ENCODE peak calls at places on chromosomes 2 and 18, in ten cellular contexts. Z is HL-60, Y is fibroblast of lung, Q is HCT116, T is GM23248, S is foreskin fibroblast, U is right lobe of liver, E is tibial artery, G is spleen, I is RWPE2. O is an unnamed sample.

GRCh38 chr2:60350791-60351190 is 202.7 kb downstream of the BCL11A start:
- DNase-seq in I (no peak), U (no peak), Y (no peak), Q (no peak), G (no peak), E (no peak), T (no peak), Z (no peak), S (no peak), O (no peak)

GRCh38 chr18:886076-886475 is 18.6 kb upstream of the ADCYAP1 start:
- DNase-seq in Y (no peak), G (no peak), Q (no peak), E (no peak), S (no peak), T (no peak), U (no peak), Z (no peak), I (no peak), O (no peak)

GRCh38 chr2:240997856-240998705 is at the start of gene SNED1:
- DNase-seq in T (peak; percentile 92), S (peak; percentile 81), Q (peak; percentile 45), Y (peak; percentile 78), U (peak; percentile 93), I (peak; percentile 79), E (peak; percentile 89), G (peak; percentile 93), Z (no peak), O (peak; percentile 87)

GRCh38 chr18:74944676-74945075 is 264.3 kb downstream of the PTGR3 start:
- DNase-seq in Z (no peak), Y (peak; percentile 28), S (no peak), Q (no peak), T (no peak), U (no peak), G (no peak), I (no peak), E (no peak), O (no peak)

GRCh38 chr18:28581503-28582169 is 404.7 kb upstream of the CDH2 start:
- DNase-seq in Y (peak; percentile 63), Z (no peak), Q (no peak), G (no peak), E (no peak), S (peak; percentile 2), T (peak; percentile 27), I (no peak), U (no peak), O (no peak)

GRCh38 chr2:229920011-229920781 is 1.6 kb downstream of the TRIP12 start:
- DNase-seq in G (peak; percentile 78), Y (peak; percentile 21), T (peak; percentile 55), Q (no peak), E (no peak), Z (no peak), U (no peak), I (no peak), S (no peak), O (no peak)

GRCh38 chr2:236872015-236872414 is 213.7 kb upstream of the COPS8 start:
- DNase-seq in U (no peak), Y (no peak), Q (no peak), G (no peak), Z (peak; percentile 16), S (no peak), I (no peak), T (peak; percentile 4), E (no peak), O (no peak)

GRCh38 chr18:63284173-63284765 is 35.3 kb downstream of the BCL2 start:
- DNase-seq in Z (no peak), I (no peak), G (no peak), Y (no peak), Q (no peak), T (no peak), U (no peak), S (no peak), E (no peak), O (no peak)

GRCh38 chr2:241763551-241764271 is 12.9 kb upstream of the GAL3ST2 start:
- DNase-seq in Z (no peak), T (no peak), E (no peak), I (no peak), U (no peak), G (peak; percentile 72), Q (no peak), Y (no peak), S (no peak), O (no peak)

GRCh38 chr18:74276609-74277008 is 15.2 kb downstream of the CYB5A start:
- DNase-seq in Q (no peak), G (no peak), I (no peak), S (no peak), T (no peak), U (no peak), Y (no peak), E (no peak), Z (no peak), O (no peak)

GRCh38 chr2:28613181-28613580 is 117.3 kb downstream of the PLB1 start:
- DNase-seq in U (no peak), T (no peak), E (no peak), S (no peak), G (peak; percentile 38), Y (no peak), Q (no peak), I (no peak), Z (no peak), O (no peak)

GRCh38 chr18:48455555-48456478 is 46.6 kb upstream of the ZBTB7C start:
- DNase-seq in Z (peak; percentile 27), S (peak; percentile 64), Y (peak; percentile 99), T (peak; percentile 84), I (no peak), E (no peak), U (no peak), G (no peak), Q (peak; percentile 83), O (no peak)

GRCh38 chr2:80256396-80257167 is 48.0 kb downstream of the LRRTM1 start:
- DNase-seq in Q (no peak), T (peak; percentile 56), U (no peak), Y (peak; percentile 10), G (no peak), Z (no peak), S (no peak), I (no peak), E (no peak), O (no peak)

GRCh38 chr2:179240481-179241451 is 23.9 kb downstream of the SESTD1 start:
- DNase-seq in I (no peak), Z (no peak), Y (no peak), T (no peak), G (no peak), S (no peak), U (no peak), E (no peak), Q (no peak), O (no peak)

DNA sequence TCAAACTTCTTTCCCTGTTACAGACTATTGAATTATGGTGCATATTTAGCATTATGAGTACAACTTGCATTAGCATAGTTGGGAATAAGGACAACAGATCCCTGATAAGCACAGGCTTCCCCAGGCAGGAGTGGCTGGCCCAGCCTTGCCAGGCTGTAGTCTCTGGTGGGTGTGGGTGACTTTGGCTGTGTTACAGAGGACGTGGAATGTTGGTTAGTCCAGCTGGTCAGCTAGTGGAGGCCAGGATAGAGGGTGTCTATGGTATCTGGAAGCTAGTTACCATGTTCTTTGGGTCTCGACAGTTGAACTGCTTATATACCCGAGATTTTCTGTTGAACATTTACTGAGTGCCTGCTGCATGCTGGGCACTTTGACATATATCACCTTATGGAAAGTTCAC is 4.7 kb downstream of the SH3RF3 start:
- DNase-seq in G (no peak), Y (no peak), Z (no peak), T (no peak), I (no peak), Q (no peak), U (no peak), E (no peak), S (no peak), O (no peak)
- H3K4me3 ChIP-seq in G (no peak overlapping the region), Y (no peak overlapping the region), Z (no peak overlapping the region), T (no peak overlapping the region), I (no peak overlapping the region), Q (no peak overlapping the region), U (no peak overlapping the region), E (no peak overlapping the region), S (no peak overlapping the region), O (no peak overlapping the region)

DNA sequence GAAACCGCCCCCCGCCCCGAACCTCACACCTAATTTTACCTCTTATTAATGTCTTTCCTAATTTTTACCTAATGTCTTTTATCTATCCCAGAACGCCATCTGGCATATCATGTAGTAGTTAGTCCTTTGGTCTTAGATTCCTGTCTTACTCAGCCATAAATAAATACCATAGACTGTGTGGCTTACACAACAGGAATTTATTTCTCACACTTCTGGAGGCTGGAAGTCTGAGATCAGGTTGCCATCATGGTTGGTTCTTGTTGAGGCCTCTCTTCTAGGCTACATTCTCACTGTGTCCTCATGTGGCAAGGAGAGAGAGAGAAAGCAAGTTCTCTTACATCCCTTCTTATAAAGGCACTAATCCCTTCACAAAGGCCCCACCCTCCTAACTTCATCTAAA is 46.8 kb downstream of the RHBDD1 start:
- DNase-seq in I (no peak), Y (no peak), S (peak; percentile 25), Q (no peak), U (no peak), G (no peak), T (no peak), E (no peak), Z (no peak), O (no peak)
- H3K4me3 ChIP-seq in I (no peak overlapping the region), Y (no peak overlapping the region), S (no peak overlapping the region), Q (no peak overlapping the region), U (no peak overlapping the region), G (no peak overlapping the region), T (no peak overlapping the region), E (no peak overlapping the region), Z (no peak overlapping the region), O (no peak overlapping the region)

GRCh38 chr2:161199885-161200284 is 39.7 kb downstream of the TANK start:
- DNase-seq in G (no peak), S (no peak), Q (no peak), I (no peak), U (no peak), T (no peak), Z (no peak), E (no peak), Y (no peak), O (no peak)
- H3K4me3 ChIP-seq in G (no peak overlapping the region), S (no peak overlapping the region), Q (no peak overlapping the region), I (no peak overlapping the region), U (no peak overlapping the region), T (no peak overlapping the region), Z (no peak overlapping the region), E (no peak overlapping the region), Y (no peak overlapping the region), O (no peak overlapping the region)

GRCh38 chr2:173962583-173963110 is 2.5 kb downstream of the SP3 start:
- DNase-seq in T (no peak), Q (no peak), Z (no peak), G (no peak), I (no peak), S (no peak), U (no peak), Y (no peak), E (no peak), O (no peak)

GRCh38 chr2:173959909-173960308 is 5.3 kb downstream of the SP3 start:
- DNase-seq in S (no peak), I (no peak), E (no peak), U (no peak), Y (no peak), T (no peak), Q (no peak), G (no peak), Z (no peak), O (no peak)

GRCh38 chr2:173962036-173962435 is 3.1 kb downstream of the SP3 start:
- DNase-seq in E (no peak), U (no peak), G (no peak), Y (no peak), I (no peak), S (no peak), Z (no peak), T (peak; percentile 40), Q (no peak), O (no peak)

GRCh38 chr2:173959358-173959884 is 5.8 kb downstream of the SP3 start:
- DNase-seq in Z (no peak), I (no peak), T (no peak), G (no peak), S (no peak), E (no peak), U (no peak), Y (no peak), Q (no peak), O (no peak)

GRCh38 chr2:173961346-173961705 is 3.8 kb downstream of the SP3 start:
- DNase-seq in Q (no peak), U (no peak), E (no peak), T (no peak), S (no peak), G (no peak), Y (peak; percentile 31), I (no peak), Z (no peak), O (no peak)
- H3K4me3 ChIP-seq in Q (no peak overlapping the region), U (no peak overlapping the region), E (no peak overlapping the region), T (peak overlapping the region; percentile 88), S (no peak overlapping the region), G (peak overlapping the region; percentile 90), Y (no peak overlapping the region), I (no peak overlapping the region), Z (no peak overlapping the region), O (no peak overlapping the region)

O was measured in tibial nerve.